ENCODE peak calls at places on chromosomes 4 and X, in ten cellular contexts. One of them, this sample, is unnamed.

GRCh38 chr4:153495480-153496206 is 29.5 kb downstream of the TMEM131L start:
- DNase-seq in BJ: no peak
- DNase-seq in brain microvascular endothelial cell: no peak
- DNase-seq in effector memory CD8-positive, alpha-beta T cell: no peak
- DNase-seq in activated CD4-positive, alpha-beta T cell treated with anti-CD3 and anti-CD28 coated beads, Interleukin-2, amount 50 U/mL, for 1 hour: no peak
- DNase-seq in GM23338: no peak
- DNase-seq in HepG2: no peak
- DNase-seq in left colon: no peak
- DNase-seq in GM20000: no peak
- DNase-seq in CD4-positive, CD25-positive, alpha-beta regulatory T cell: peak; percentile 59
- DNase-seq in this sample: no peak

GRCh38 chrX:134551365-134552095 is 91.6 kb downstream of the HPRT1 start:
- DNase-seq in GM20000: no peak
- DNase-seq in HepG2: no peak
- DNase-seq in effector memory CD8-positive, alpha-beta T cell: no peak
- DNase-seq in activated CD4-positive, alpha-beta T cell treated with anti-CD3 and anti-CD28 coated beads, Interleukin-2, amount 50 U/mL, for 1 hour: no peak
- DNase-seq in BJ: no peak
- DNase-seq in brain microvascular endothelial cell: no peak
- DNase-seq in GM23338: no peak
- DNase-seq in CD4-positive, CD25-positive, alpha-beta regulatory T cell: no peak
- DNase-seq in left colon: no peak
- DNase-seq in this sample: no peak

GRCh38 chr4:118327554-118328241 is 25.1 kb downstream of the PRSS12 start:
- DNase-seq in HepG2: no peak
- DNase-seq in activated CD4-positive, alpha-beta T cell treated with anti-CD3 and anti-CD28 coated beads, Interleukin-2, amount 50 U/mL, for 1 hour: no peak
- DNase-seq in GM23338: no peak
- DNase-seq in effector memory CD8-positive, alpha-beta T cell: no peak
- DNase-seq in GM20000: no peak
- DNase-seq in CD4-positive, CD25-positive, alpha-beta regulatory T cell: no peak
- DNase-seq in brain microvascular endothelial cell: peak; percentile 12
- DNase-seq in BJ: peak; percentile 98
- DNase-seq in left colon: no peak
- DNase-seq in this sample: no peak

GRCh38 chr4:22959483-22959882 is 266.7 kb downstream of the GBA3 start:
- DNase-seq in brain microvascular endothelial cell: no peak
- DNase-seq in left colon: no peak
- DNase-seq in activated CD4-positive, alpha-beta T cell treated with anti-CD3 and anti-CD28 coated beads, Interleukin-2, amount 50 U/mL, for 1 hour: no peak
- DNase-seq in CD4-positive, CD25-positive, alpha-beta regulatory T cell: no peak
- DNase-seq in HepG2: no peak
- DNase-seq in effector memory CD8-positive, alpha-beta T cell: no peak
- DNase-seq in GM23338: no peak
- DNase-seq in GM20000: no peak
- DNase-seq in BJ: no peak
- DNase-seq in this sample: no peak

GRCh38 chrX:109475174-109475891 is 6.6 kb downstream of the GUCY2F start:
- DNase-seq in BJ: no peak
- DNase-seq in effector memory CD8-positive, alpha-beta T cell: no peak
- DNase-seq in brain microvascular endothelial cell: peak; percentile 53
- DNase-seq in GM20000: peak; percentile 2
- DNase-seq in CD4-positive, CD25-positive, alpha-beta regulatory T cell: peak; percentile 7
- DNase-seq in activated CD4-positive, alpha-beta T cell treated with anti-CD3 and anti-CD28 coated beads, Interleukin-2, amount 50 U/mL, for 1 hour: no peak
- DNase-seq in left colon: no peak
- DNase-seq in GM23338: peak; percentile 74
- DNase-seq in HepG2: peak; percentile 35
- DNase-seq in this sample: peak; percentile 2

GRCh38 chr4:81120055-81120454 is 89.5 kb downstream of the BMP3 start:
- DNase-seq in effector memory CD8-positive, alpha-beta T cell: no peak
- DNase-seq in activated CD4-positive, alpha-beta T cell treated with anti-CD3 and anti-CD28 coated beads, Interleukin-2, amount 50 U/mL, for 1 hour: no peak
- DNase-seq in GM23338: no peak
- DNase-seq in HepG2: no peak
- DNase-seq in CD4-positive, CD25-positive, alpha-beta regulatory T cell: no peak
- DNase-seq in brain microvascular endothelial cell: no peak
- DNase-seq in GM20000: no peak
- DNase-seq in left colon: no peak
- DNase-seq in BJ: no peak
- DNase-seq in this sample: no peak

GRCh38 chr4:127240721-127241120 is 392.0 kb upstream of the INTU start:
- DNase-seq in GM20000: no peak
- DNase-seq in HepG2: no peak
- DNase-seq in GM23338: no peak
- DNase-seq in left colon: no peak
- DNase-seq in BJ: no peak
- DNase-seq in brain microvascular endothelial cell: no peak
- DNase-seq in activated CD4-positive, alpha-beta T cell treated with anti-CD3 and anti-CD28 coated beads, Interleukin-2, amount 50 U/mL, for 1 hour: no peak
- DNase-seq in effector memory CD8-positive, alpha-beta T cell: no peak
- DNase-seq in CD4-positive, CD25-positive, alpha-beta regulatory T cell: no peak
- DNase-seq in this sample: no peak

GRCh38 chr4:71498624-71499023 is 159.8 kb downstream of the SLC4A4 start:
- DNase-seq in brain microvascular endothelial cell: no peak
- DNase-seq in HepG2: no peak
- DNase-seq in effector memory CD8-positive, alpha-beta T cell: no peak
- DNase-seq in GM20000: no peak
- DNase-seq in activated CD4-positive, alpha-beta T cell treated with anti-CD3 and anti-CD28 coated beads, Interleukin-2, amount 50 U/mL, for 1 hour: no peak
- DNase-seq in BJ: no peak
- DNase-seq in CD4-positive, CD25-positive, alpha-beta regulatory T cell: no peak
- DNase-seq in left colon: no peak
- DNase-seq in GM23338: no peak
- DNase-seq in this sample: no peak

GRCh38 chr4:4860381-4860802 is 927 bp downstream of the MSX1 start:
- DNase-seq in brain microvascular endothelial cell: peak; percentile 33
- DNase-seq in BJ: no peak
- DNase-seq in activated CD4-positive, alpha-beta T cell treated with anti-CD3 and anti-CD28 coated beads, Interleukin-2, amount 50 U/mL, for 1 hour: no peak
- DNase-seq in GM20000: peak; percentile 55
- DNase-seq in GM23338: no peak
- DNase-seq in CD4-positive, CD25-positive, alpha-beta regulatory T cell: no peak
- DNase-seq in HepG2: peak; percentile 24
- DNase-seq in left colon: no peak
- DNase-seq in effector memory CD8-positive, alpha-beta T cell: no peak
- DNase-seq in this sample: peak; percentile 11

GRCh38 chr4:105978684-105979296 is 83.5 kb downstream of the NPNT start:
- DNase-seq in HepG2: no peak
- DNase-seq in activated CD4-positive, alpha-beta T cell treated with anti-CD3 and anti-CD28 coated beads, Interleukin-2, amount 50 U/mL, for 1 hour: no peak
- DNase-seq in brain microvascular endothelial cell: peak; percentile 31
- DNase-seq in CD4-positive, CD25-positive, alpha-beta regulatory T cell: no peak
- DNase-seq in left colon: no peak
- DNase-seq in BJ: peak; percentile 23
- DNase-seq in GM20000: no peak
- DNase-seq in effector memory CD8-positive, alpha-beta T cell: no peak
- DNase-seq in GM23338: no peak
- DNase-seq in this sample: peak; percentile 46

This sample was measured in A172.